ENCODE peak calls at places on chromosomes 4 and X, in eight cellular contexts. F is hepatocyte, G is OCI-LY7, D is SK-N-SH, K is PC-3, Z is GM23248, Q is HCT116, P is MM.1S. U is an unnamed sample. For H3K9me3, the result is how much of the 10 kb centered on the place peaks cover.

GRCh38 chr4:86452323-86452995 is 92.6 kb upstream of the MAPK10 start:
- DNase-seq in K (no peak), P (no peak), Z (no peak), Q (no peak), D (no peak), F (no peak), G (no peak), U (no peak)

GRCh38 chrX:116961872-116962582 is 499.3 kb upstream of the CT83 start:
- DNase-seq in Z (peak), Q (no peak), D (peak), P (no peak), F (peak), K (peak), G (no peak), U (no peak)

GRCh38 chrX:85244411-85245210 is 820 bp downstream of the ZNF711 start:
- DNase-seq in G (peak), P (no peak), D (peak), Q (no peak), K (no peak), Z (peak), F (peak), U (peak)

GRCh38 chrX:15299945-15300851 is 15.2 kb downstream of the ASB11 start:
- DNase-seq in P (no peak), D (peak), K (peak), Q (no peak), G (peak), Z (peak), F (peak), U (peak)

GRCh38 chrX:70038951-70039350 is 10.8 kb downstream of the AWAT2 start:
- DNase-seq in Q (no peak), F (no peak), K (no peak), Z (peak), D (no peak), P (no peak), G (no peak), U (no peak)

GRCh38 chr4:25065901-25066610 is 35.3 kb upstream of the LGI2 start:
- DNase-seq in Z (no peak), Q (no peak), D (no peak), F (no peak), G (no peak), K (no peak), P (no peak), U (no peak)

GRCh38 chr4:158446106-158446505 is 75.6 kb upstream of the RXFP1 start:
- DNase-seq in P (no peak), Z (peak), G (no peak), F (no peak), K (peak), Q (no peak), D (no peak), U (no peak)

GRCh38 chr4:108172780-108173598 is 4.3 kb upstream of the LEF1 start:
- DNase-seq in K (peak), F (peak), G (peak), D (peak), P (peak), Z (peak), Q (no peak), U (peak)

GRCh38 chr4:71303850-71304249 is 35.0 kb upstream of the SLC4A4 start:
- DNase-seq in Q (no peak), P (no peak), K (no peak), F (no peak), D (no peak), Z (peak), G (no peak), U (no peak)

GRCh38 chr4:101356928-101357327 is 9.6 kb upstream of the PPP3CA start:
- DNase-seq in K (peak), P (peak), Q (peak), F (peak), G (no peak), D (peak), Z (peak), U (no peak)

GRCh38 chr4:107037188-107037587 is 1.1 kb upstream of the DKK2 start:
- DNase-seq in K (peak), Q (no peak), G (no peak), Z (peak), F (peak), P (no peak), D (peak), U (peak)

GRCh38 chr4:67436742-67437141 is 108.6 kb downstream of the CENPC start:
- DNase-seq in K (no peak), D (no peak), G (no peak), Z (no peak), F (peak), P (no peak), Q (no peak), U (no peak)

GRCh38 chr4:119136541-119136940 is 909 bp downstream of the MYOZ2 start:
- DNase-seq in Z (peak), K (no peak), F (no peak), D (no peak), P (no peak), G (no peak), Q (no peak), U (no peak)

GRCh38 chrX:2417205-2417604 is 83.6 kb downstream of the DHRSX start:
- DNase-seq in Q (no peak), G (no peak), F (no peak), K (no peak), P (no peak), D (no peak), Z (no peak), U (no peak)

GRCh38 chrX:34300871-34301270 is 168.8 kb upstream of the FAM47A start:
- DNase-seq in Z (peak), D (peak), F (peak), K (peak), G (peak), P (peak), Q (peak), U (peak)

GRCh38 chr4:89835413-89835812 is 1.5 kb downstream of the SNCA start:
- DNase-seq in Z (no peak), P (no peak), F (no peak), D (no peak), Q (no peak), G (no peak), K (no peak), U (no peak)

GRCh38 chr4:150683775-150684350 is 101.9 kb downstream of the MAB21L2 start:
- DNase-seq in G (no peak), Q (no peak), Z (no peak), P (no peak), D (no peak), K (no peak), F (no peak), U (peak)

GRCh38 chr4:184954482-184954881 is 63.8 kb upstream of the HELT start:
- DNase-seq in F (no peak), D (no peak), Z (no peak), Q (no peak), P (no peak), G (no peak), K (no peak), U (no peak)

GRCh38 chrX:48700246-48700645 is 3.7 kb downstream of the SUV39H1 start:
- DNase-seq in F (no peak), K (no peak), Q (no peak), G (no peak), D (no peak), Z (no peak), P (no peak), U (no peak)

GRCh38 chr4:41044791-41045190 is 169.6 kb downstream of the APBB2 start:
- DNase-seq in K (no peak), P (no peak), G (no peak), F (no peak), Q (no peak), Z (no peak), D (no peak), U (no peak)

GRCh38 chr4:70948665-70949284 is 44.7 kb upstream of the DCK start:
- DNase-seq in K (peak), D (no peak), Q (no peak), P (no peak), G (no peak), Z (no peak), F (no peak), U (no peak)

GRCh38 chr4:78602334-78602733 is 50.8 kb downstream of the ANXA3 start:
- DNase-seq in D (no peak), G (no peak), F (no peak), P (peak), Z (no peak), Q (no peak), K (no peak), U (no peak)

GRCh38 chr4:143337600-143338287 is 1.1 kb downstream of the GAB1 start:
- DNase-seq in Q (no peak), F (peak), D (peak), K (peak), Z (peak), P (peak), G (peak), U (peak)

GRCh38 chr4:159048166-159048886 is 54.6 kb upstream of the RAPGEF2 start:
- DNase-seq in G (no peak), Z (peak), Q (no peak), F (peak), D (peak), P (no peak), K (peak), U (peak)

GRCh38 chr4:52853351-52853750 is 8.8 kb upstream of the RASL11B start:
- DNase-seq in K (no peak), G (no peak), P (no peak), Q (no peak), D (no peak), Z (peak), F (no peak), U (no peak)

GRCh38 chrX:78092296-78092695 is 11.8 kb upstream of the PGK1 start:
- DNase-seq in G (peak), F (no peak), P (peak), Z (peak), D (no peak), K (peak), Q (peak), U (peak)
- TF ChIP-seq EZH2phosphoT487 in G (no peak), F (no peak), P (no peak), Z (no peak), D (no peak), K (no peak), Q (no peak), U (no peak)

DNA sequence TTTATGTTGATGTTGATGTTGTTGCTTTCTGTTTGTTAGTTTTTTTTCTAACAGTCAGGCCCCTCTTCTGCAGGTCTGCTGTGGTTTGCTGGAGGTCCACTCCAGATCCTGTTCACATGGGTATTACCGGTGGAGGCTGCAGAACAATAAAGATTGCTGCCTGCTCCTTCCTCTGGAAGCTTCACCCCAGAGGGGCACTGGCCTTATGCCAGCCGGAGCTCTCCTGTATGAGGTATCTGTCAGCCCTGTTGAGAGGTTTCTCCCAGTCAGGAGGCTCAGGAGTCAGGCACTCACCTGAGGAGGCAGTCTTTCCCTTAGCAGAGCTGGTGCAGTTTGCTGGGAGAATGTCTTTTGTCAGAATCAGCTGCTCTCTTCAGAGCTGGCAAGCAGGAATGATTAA is 34.7 kb downstream of the CDX4 start:
- DNase-seq in G (no peak), F (no peak), Q (no peak), P (no peak), K (no peak), D (no peak), Z (no peak), U (no peak)
- H3K9me3 ChIP-seq in G (under half), F (under half), Q (under half), P (under half), K (under half), D (under half), Z (under half), U (under half)

GRCh38 chr4:6566582-6567190 is 8.3 kb upstream of the MAN2B2 start:
- DNase-seq in P (no peak), G (no peak), Q (no peak), Z (no peak), D (no peak), K (no peak), F (no peak), U (no peak)

GRCh38 chr4:6562931-6563901 is 11.8 kb upstream of the MAN2B2 start:
- DNase-seq in P (no peak), Q (no peak), F (no peak), Z (peak), D (peak), G (no peak), K (peak), U (peak)

GRCh38 chr4:6561706-6562371 is 13.2 kb upstream of the MAN2B2 start:
- DNase-seq in D (no peak), P (no peak), Z (peak), K (no peak), Q (no peak), F (no peak), G (no peak), U (no peak)

GRCh38 chr4:6565691-6566431 is 9.1 kb upstream of the MAN2B2 start:
- DNase-seq in G (no peak), P (no peak), F (no peak), Z (no peak), K (no peak), Q (no peak), D (no peak), U (no peak)

GRCh38 chr4:6563935-6564645 is 10.9 kb upstream of the MAN2B2 start:
- DNase-seq in Z (no peak), P (no peak), G (no peak), Q (no peak), K (no peak), D (no peak), F (no peak), U (no peak)
- TF ChIP-seq EZH2phosphoT487 in Z (no peak), P (no peak), G (no peak), Q (no peak), K (no peak), D (no peak), F (no peak), U (peak)

DNA sequence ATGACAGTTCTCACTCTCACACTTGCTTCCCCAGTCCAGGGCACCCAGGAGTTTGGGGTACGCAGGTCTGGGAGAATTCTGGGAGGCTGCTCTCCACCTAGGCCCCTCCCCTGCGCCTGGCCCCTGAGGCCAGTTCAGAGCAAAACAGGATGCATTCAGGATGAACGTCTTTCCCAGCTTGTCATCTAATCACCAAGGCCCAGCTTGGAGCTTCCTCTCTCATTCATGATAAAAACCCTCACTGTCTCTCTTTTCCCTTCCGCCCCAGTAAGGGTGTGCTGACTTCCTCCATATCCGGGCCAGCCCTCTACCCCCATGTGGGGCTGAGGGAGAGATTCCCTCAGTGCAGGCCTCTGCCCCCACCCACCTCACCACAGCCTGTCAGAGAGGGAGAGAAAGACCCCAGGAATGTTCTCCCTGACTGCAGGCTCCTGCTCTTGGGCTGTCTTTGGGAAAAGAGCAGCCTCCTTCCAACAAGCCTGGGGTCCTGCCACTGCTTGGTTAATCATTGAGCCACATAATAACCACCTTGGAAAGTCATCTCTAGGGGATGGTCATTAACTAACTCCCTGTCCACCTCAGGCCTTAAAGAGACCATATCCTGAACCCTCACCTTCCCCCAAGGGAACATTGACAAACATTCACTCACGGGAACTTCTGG is 50.1 kb downstream of the STARD8 start:
- DNase-seq in Z (no peak), G (no peak), Q (no peak), F (no peak), K (no peak), P (no peak), D (no peak), U (no peak)
- H3K9me3 ChIP-seq in Z (under half), G (under half), Q (under half), F (under half), K (under half), P (under half), D (under half), U (under half)

U was measured in neural progenitor cell.